ENCODE peak calls at places on chromosomes 12 and 14, in ten cellular contexts. P is hippocampal formation; B is amygdala; H is cardiac septum; W is progenitor cell of endocrine pancreas; O is gastrocnemius medialis; N is cardiac fibroblast; M is naive thymus-derived CD4-positive, alpha-beta T cell; D is NT2/D1; X is AG08396. R is an unnamed sample.

GRCh38 chr12:79983492-79983891 is 48.6 kb upstream of the PPP1R12A start:
- DNase-seq in P (no peak), B (no peak), H (no peak), W (no peak), O (no peak), N (peak), M (no peak), D (no peak), X (peak), R (no peak)

GRCh38 chr12:48956279-48957140 is 777 bp downstream of the ARF3 start:
- DNase-seq in P (peak), B (peak), H (peak), W (no peak), O (peak), N (peak), M (no peak), D (peak), X (peak), R (peak)

GRCh38 chr14:100804558-100805309 is 21.2 kb upstream of the MEG3 start:
- DNase-seq in P (no peak), B (no peak), H (no peak), W (no peak), O (no peak), N (no peak), M (no peak), D (no peak), X (no peak), R (no peak)

GRCh38 chr14:22386924-22387775 is 201.9 kb downstream of the DAD1 start:
- DNase-seq in P (peak), B (peak), H (no peak), W (peak), O (peak), N (peak), M (no peak), D (peak), X (peak), R (peak)

GRCh38 chr12:94792690-94793089 is 142.3 kb upstream of the TMCC3 start:
- DNase-seq in P (no peak), B (peak), H (no peak), W (no peak), O (no peak), N (peak), M (no peak), D (no peak), X (no peak), R (no peak)

GRCh38 chr14:85731198-85731597 is 201.3 kb downstream of the FLRT2 start:
- DNase-seq in P (no peak), B (no peak), H (no peak), W (no peak), O (no peak), N (peak), M (no peak), D (no peak), X (peak), R (peak)

GRCh38 chr12:40903040-40903439 is 210.8 kb downstream of the CNTN1 start:
- DNase-seq in P (no peak), B (no peak), H (no peak), W (no peak), O (no peak), N (no peak), M (no peak), D (no peak), X (no peak), R (no peak)

GRCh38 chr12:61654698-61655097 is 605.5 kb upstream of the USP15 start:
- DNase-seq in P (no peak), B (no peak), H (no peak), W (no peak), O (no peak), N (no peak), M (no peak), D (no peak), X (no peak), R (no peak)

GRCh38 chr14:68936980-68937379 is 42.1 kb downstream of the ACTN1 start:
- DNase-seq in P (no peak), B (no peak), H (no peak), W (no peak), O (no peak), N (no peak), M (no peak), D (no peak), X (no peak), R (no peak)

GRCh38 chr12:80815351-80815750 is 98.6 kb downstream of the MYF5 start:
- DNase-seq in P (no peak), B (no peak), H (no peak), W (no peak), O (no peak), N (no peak), M (no peak), D (no peak), X (peak), R (no peak)

GRCh38 chr12:120584343-120585149 is 3.3 kb upstream of the POP5 start:
- DNase-seq in P (peak), B (peak), H (peak), W (peak), O (no peak), N (no peak), M (peak), D (no peak), X (peak), R (peak)

GRCh38 chr12:53569174-53569557 is 57.0 kb downstream of the ATF7 start:
- DNase-seq in P (no peak), B (no peak), H (no peak), W (no peak), O (no peak), N (peak), M (no peak), D (peak), X (no peak), R (no peak)